ENCODE peak calls at places on chromosomes 1 and 21, in five cellular contexts. I is psoas muscle, Q is SJCRH30, E is uterus, V is lung. J is an unnamed sample.

GRCh38 chr1:189103956-189104355 is 1373.7 kb downstream of the BRINP3 start:
- DNase-seq in I (no peak), V (no peak), E (no peak), Q (no peak), J (no peak)

GRCh38 chr1:224615861-224616760 is at the start of gene CNIH3:
- DNase-seq in I (peak; percentile 29), V (no peak), E (no peak), Q (no peak), J (peak; percentile 71)

GRCh38 chr1:112522621-112523020 is 13.9 kb downstream of the WNT2B start:
- DNase-seq in Q (peak; percentile 98), V (no peak), E (no peak), I (no peak), J (no peak)

GRCh38 chr1:185157599-185158469 is 867 bp downstream of the SWT1 start:
- DNase-seq in E (no peak), V (no peak), I (no peak), Q (peak; percentile 16), J (peak; percentile 54)

GRCh38 chr21:32605469-32605868 is 6.7 kb downstream of the CFAP298 start:
- DNase-seq in I (no peak), E (no peak), Q (no peak), V (no peak), J (no peak)

GRCh38 chr1:53367503-53368313 is 39.8 kb upstream of the LRP8 start:
- DNase-seq in Q (no peak), I (no peak), V (no peak), E (no peak), J (no peak)

GRCh38 chr1:93666613-93667384 is 14.8 kb downstream of the BCAR3 start:
- DNase-seq in Q (peak; percentile 94), I (no peak), E (peak; percentile 27), V (no peak), J (peak; percentile 47)

GRCh38 chr1:200369131-200369530 is 40.7 kb downstream of the ZNF281 start:
- DNase-seq in V (no peak), E (no peak), I (no peak), Q (no peak), J (no peak)

GRCh38 chr1:201261771-201262547 is 21.3 kb upstream of the PKP1 start:
- DNase-seq in I (no peak), E (no peak), V (peak; percentile 21), Q (no peak), J (no peak)

GRCh38 chr1:47434051-47434842 is 3.6 kb upstream of the FOXD2 start:
- DNase-seq in Q (no peak), I (no peak), E (peak; percentile 32), V (peak; percentile 56), J (peak; percentile 67)

GRCh38 chr1:159913451-159914192 is 11.7 kb downstream of the TAGLN2 start:
- DNase-seq in V (peak; percentile 64), Q (no peak), I (no peak), E (no peak), J (peak; percentile 38)

GRCh38 chr1:153251988-153252387 is 7.5 kb upstream of the LORICRIN start:
- DNase-seq in Q (no peak), I (no peak), E (no peak), V (no peak), J (no peak)

GRCh38 chr1:211923065-211923464 is 92.5 kb upstream of the LPGAT1 start:
- DNase-seq in Q (no peak), I (no peak), V (no peak), E (no peak), J (no peak)

GRCh38 chr1:48069662-48070432 is 72.7 kb upstream of the TRABD2B start:
- DNase-seq in E (peak; percentile 44), Q (peak; percentile 31), V (no peak), I (no peak), J (peak; percentile 29)

GRCh38 chr1:171699526-171699925 is 42.3 kb downstream of the VAMP4 start:
- DNase-seq in Q (peak; percentile 6), V (no peak), E (no peak), I (no peak), J (no peak)

GRCh38 chr1:234499119-234500039 is 20.4 kb upstream of the TARBP1 start:
- DNase-seq in V (peak; percentile 91), Q (peak; percentile 93), I (peak; percentile 92), E (peak; percentile 91), J (peak; percentile 95)

GRCh38 chr21:44425895-44426662 is 29.2 kb upstream of the LRRC3 start:
- DNase-seq in V (no peak), E (no peak), I (no peak), Q (no peak), J (no peak)

GRCh38 chr1:179447489-179447888 is 81.7 kb downstream of the AXDND1 start:
- DNase-seq in I (no peak), Q (peak; percentile 32), V (no peak), E (no peak), J (peak; percentile 55)

GRCh38 chr1:64866689-64867088 is 99.7 kb downstream of the JAK1 start:
- DNase-seq in V (no peak), E (no peak), I (no peak), Q (no peak), J (no peak)

GRCh38 chr1:23581219-23581618 is 21.9 kb upstream of the ID3 start:
- DNase-seq in I (peak; percentile 67), E (peak; percentile 54), V (no peak), Q (peak; percentile 99), J (no peak)

GRCh38 chr1:113675299-113675698 is 84.0 kb downstream of the PHTF1 start:
- DNase-seq in Q (no peak), I (no peak), V (no peak), E (no peak), J (no peak)

GRCh38 chr1:111085666-111086065 is 54.2 kb downstream of the DRAM2 start:
- DNase-seq in I (no peak), Q (no peak), V (no peak), E (no peak), J (no peak)

GRCh38 chr1:202018476-202019234 is 8.3 kb downstream of the ELF3 start:
- DNase-seq in Q (peak; percentile 44), I (no peak), E (no peak), V (peak; percentile 82), J (no peak)

GRCh38 chr1:78155121-78155520 is 109.4 kb downstream of the GIPC2 start:
- DNase-seq in V (no peak), I (no peak), Q (no peak), E (no peak), J (no peak)

GRCh38 chr1:209202826-209203439 is 380.6 kb upstream of the CAMK1G start:
- DNase-seq in Q (peak; percentile 87), I (no peak), V (no peak), E (no peak), J (peak; percentile 75)

GRCh38 chr1:193111641-193112090 is 6.5 kb upstream of the GLRX2 start:
- DNase-seq in E (peak; percentile 63), Q (peak; percentile 17), I (peak; percentile 71), V (peak; percentile 76), J (peak; percentile 48)

GRCh38 chr1:175576870-175577269 is 166.5 kb downstream of the TNR start:
- DNase-seq in I (no peak), E (no peak), Q (no peak), V (no peak), J (no peak)
- H3K27me3 ChIP-seq in I (no peaks in the 10 kb centered on the region), E (no peaks in the 10 kb centered on the region), Q (no peaks in the 10 kb centered on the region), V (no peaks in the 10 kb centered on the region), J (no peaks in the 10 kb centered on the region)

GRCh38 chr1:3745071-3745470 is 7.2 kb upstream of the CCDC27 start:
- DNase-seq in E (no peak), Q (no peak), V (no peak), I (no peak), J (no peak)

GRCh38 chr1:3746784-3747521 is 5.3 kb upstream of the CCDC27 start:
- DNase-seq in I (peak; percentile 90), E (peak; percentile 79), Q (peak; percentile 75), V (peak; percentile 93), J (peak; percentile 92)

GRCh38 chr1:3744646-3745045 is 7.6 kb upstream of the CCDC27 start:
- DNase-seq in V (no peak), E (no peak), I (no peak), Q (no peak), J (no peak)

GRCh38 chr1:3746389-3746783 is 5.9 kb upstream of the CCDC27 start:
- DNase-seq in Q (no peak), E (no peak), V (no peak), I (no peak), J (no peak)

GRCh38 chr1:3745590-3746381 is 6.5 kb upstream of the CCDC27 start:
- DNase-seq in I (no peak), Q (no peak), E (no peak), V (no peak), J (no peak)
- H3K4me3 ChIP-seq in I (peak overlapping the region; percentile 91), Q (no peak overlapping the region), E (peak overlapping the region; percentile 68), V (no peak overlapping the region), J (peak overlapping the region; percentile 93)

GRCh38 chr1:20324704-20325406 is 34.2 kb downstream of the VWA5B1 start:
- DNase-seq in I (no peak), E (no peak), V (no peak), Q (no peak), J (no peak)
- H3K27me3 ChIP-seq in I (peaks cover 9% of the 10 kb centered on the region), E (no peaks in the 10 kb centered on the region), V (peaks cover 3% of the 10 kb centered on the region), Q (peaks cover 28% of the 10 kb centered on the region), J (peaks cover 56% of the 10 kb centered on the region)

GRCh38 chr1:87805661-87806376 is 477.1 kb downstream of the LMO4 start:
- DNase-seq in V (no peak), E (no peak), Q (peak; percentile 60), I (no peak), J (peak; percentile 70)
- H3K4me3 ChIP-seq in V (no peak overlapping the region), E (no peak overlapping the region), Q (peak overlapping the region; percentile 48), I (no peak overlapping the region), J (no peak overlapping the region)

GRCh38 chr1:204705888-204706837 is 20.6 kb upstream of the LRRN2 start:
- DNase-seq in E (no peak), V (no peak), I (no peak), Q (no peak), J (no peak)
- H3K27me3 ChIP-seq in E (no peaks in the 10 kb centered on the region), V (no peaks in the 10 kb centered on the region), I (peaks cover 1% of the 10 kb centered on the region), Q (no peaks in the 10 kb centered on the region), J (peaks cover 7% of the 10 kb centered on the region)

DNA sequence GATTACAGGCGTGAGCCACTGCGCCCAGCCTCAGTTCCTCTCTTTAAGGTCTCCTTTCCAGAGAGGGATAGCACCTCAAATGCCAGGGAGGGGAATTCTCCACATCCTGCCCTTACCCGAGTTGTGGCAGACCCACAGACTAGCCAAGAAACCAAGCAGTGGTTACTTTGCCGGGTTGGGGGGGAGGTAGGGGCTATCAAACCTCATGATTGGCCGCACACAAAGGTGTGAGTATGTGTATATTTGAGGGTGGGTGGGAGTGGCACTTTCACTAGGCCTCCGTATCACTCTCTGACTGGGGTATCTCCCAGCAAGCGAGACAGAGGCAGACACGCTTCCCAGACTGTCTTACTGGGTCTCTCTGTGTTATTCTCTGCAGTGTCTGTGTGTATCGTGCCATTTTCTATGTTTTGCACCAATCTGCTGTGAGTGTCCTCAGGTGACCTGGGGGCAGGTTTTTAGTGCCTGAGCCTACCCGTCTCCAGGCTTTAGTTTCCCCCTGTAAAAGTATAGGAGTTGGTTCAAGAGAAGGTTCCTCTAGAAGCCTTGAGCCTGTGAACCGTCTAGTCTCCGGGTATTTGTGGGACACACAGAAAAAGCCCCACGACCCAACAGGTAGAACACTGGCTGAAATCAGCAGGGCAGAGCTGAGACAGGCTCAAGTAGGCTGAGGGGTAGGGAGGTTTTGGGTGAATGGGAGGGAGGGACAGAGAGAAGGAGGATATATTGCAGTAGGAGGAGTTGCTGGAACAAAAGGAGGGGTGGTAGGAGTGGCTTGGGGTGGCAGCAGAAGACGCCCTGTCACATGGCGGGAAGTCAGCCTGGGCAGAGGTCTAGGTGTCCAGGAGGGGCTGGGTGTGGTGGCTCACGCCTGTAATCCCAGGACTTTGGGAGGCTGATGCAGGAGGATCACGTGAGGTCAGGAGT is 10.3 kb downstream of the LMNA start:
- DNase-seq in Q (no peak), E (peak; percentile 71), I (peak; percentile 55), V (no peak), J (peak; percentile 59)
- H3K4me3 ChIP-seq in Q (no peak overlapping the region), E (peak overlapping the region; percentile 19), I (peak overlapping the region; percentile 99), V (no peak overlapping the region), J (no peak overlapping the region)